ENCODE peak calls at places on chromosomes 2 and 18, in nine cellular contexts. R is prostate gland, L is gastrocnemius medialis, F is heart left ventricle, A is K562, T is adrenal gland, G is HepG2, Q is A549, B is H1. X is an unnamed sample. For H3K4me1, the result is how much of the 10 kb centered on the place peaks cover.

GRCh38 chr2:147365577-147365976 is 479.3 kb upstream of the ACVR2A start:
- DNase-seq in R (no peak), L (no peak), F (no peak), A (no peak), T (no peak), G (no peak), Q (no peak), B (no peak), X (no peak)

GRCh38 chr2:8609357-8609804 is 72.5 kb upstream of the ID2 start:
- DNase-seq in R (no peak), L (no peak), F (no peak), A (no peak), T (no peak), G (peak), Q (no peak), B (no peak), X (no peak)

GRCh38 chr2:45860136-45861106 is 208.9 kb downstream of the PRKCE start:
- DNase-seq in R (no peak), L (no peak), F (peak), A (no peak), T (peak), G (peak), Q (no peak), B (no peak), X (peak)

GRCh38 chr2:240986787-240987411 is 11.5 kb upstream of the SNED1 start:
- DNase-seq in R (peak), L (peak), F (no peak), A (no peak), T (peak), G (no peak), Q (no peak), B (no peak), X (peak)

GRCh38 chr2:8430628-8431027 is 251.2 kb upstream of the ID2 start:
- DNase-seq in R (no peak), L (no peak), F (no peak), A (peak), T (no peak), G (no peak), Q (no peak), B (no peak), X (no peak)

GRCh38 chr2:200615247-200615646 is 29.4 kb downstream of the AOX1 start:
- DNase-seq in R (no peak), L (no peak), F (no peak), A (no peak), T (no peak), G (peak), Q (peak), B (no peak), X (no peak)

GRCh38 chr2:182066439-182067061 is 80.9 kb downstream of the PPP1R1C start:
- DNase-seq in R (no peak), L (no peak), F (no peak), A (no peak), T (no peak), G (no peak), Q (no peak), B (no peak), X (no peak)

GRCh38 chr2:147424766-147425165 is 420.1 kb upstream of the ACVR2A start:
- DNase-seq in R (no peak), L (no peak), F (no peak), A (no peak), T (no peak), G (no peak), Q (no peak), B (no peak), X (no peak)

GRCh38 chr18:26252411-26252810 is 26.2 kb downstream of the TAF4B start:
- DNase-seq in R (no peak), L (no peak), F (no peak), A (no peak), T (no peak), G (peak), Q (no peak), B (no peak), X (no peak)

GRCh38 chr2:20103514-20103913 is 52.1 kb upstream of the LAPTM4A start:
- DNase-seq in R (no peak), L (no peak), F (no peak), A (no peak), T (no peak), G (peak), Q (peak), B (no peak), X (no peak)

GRCh38 chr2:207836526-207837133 is 66.9 kb upstream of the FZD5 start:
- DNase-seq in R (no peak), L (no peak), F (peak), A (no peak), T (no peak), G (peak), Q (no peak), B (no peak), X (no peak)

GRCh38 chr2:135256531-135257258 is 204.6 kb downstream of the RAB3GAP1 start:
- DNase-seq in R (no peak), L (no peak), F (no peak), A (no peak), T (no peak), G (no peak), Q (no peak), B (no peak), X (no peak)

GRCh38 chr2:79040967-79041582 is 15.6 kb downstream of the REG3G start:
- DNase-seq in R (no peak), L (no peak), F (no peak), A (peak), T (no peak), G (peak), Q (peak), B (no peak), X (peak)

GRCh38 chr2:172928754-172929153 is 146.9 kb upstream of the MAP3K20 start:
- DNase-seq in R (no peak), L (no peak), F (no peak), A (no peak), T (no peak), G (no peak), Q (no peak), B (no peak), X (peak)

DNA sequence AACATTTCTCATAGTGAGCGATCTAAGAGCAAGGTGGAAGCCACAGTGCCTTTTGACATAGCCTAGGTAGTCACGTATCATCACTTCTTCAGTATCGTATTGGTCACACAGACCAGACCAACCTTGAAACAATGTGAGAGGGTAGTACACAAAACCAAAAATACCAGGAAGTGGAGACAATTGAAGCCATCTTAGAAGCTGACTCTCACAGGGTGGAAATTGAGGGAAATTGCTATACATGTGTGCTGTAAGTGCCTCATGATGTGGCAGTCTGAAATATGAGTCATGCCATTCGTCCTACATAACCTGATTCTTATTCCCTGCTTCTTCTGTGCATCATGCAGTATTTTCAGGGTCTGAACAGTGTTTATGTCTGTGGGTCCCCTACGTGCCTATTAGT is 62.3 kb upstream of the STON1 start:
- DNase-seq in R (no peak), L (no peak), F (no peak), A (no peak), T (no peak), G (no peak), Q (no peak), B (no peak), X (no peak)
- H3K4me1 ChIP-seq in R (under half), L (under half), F (under half), A (under half), T (under half), G (under half), Q (under half), B (under half), X (under half)

DNA sequence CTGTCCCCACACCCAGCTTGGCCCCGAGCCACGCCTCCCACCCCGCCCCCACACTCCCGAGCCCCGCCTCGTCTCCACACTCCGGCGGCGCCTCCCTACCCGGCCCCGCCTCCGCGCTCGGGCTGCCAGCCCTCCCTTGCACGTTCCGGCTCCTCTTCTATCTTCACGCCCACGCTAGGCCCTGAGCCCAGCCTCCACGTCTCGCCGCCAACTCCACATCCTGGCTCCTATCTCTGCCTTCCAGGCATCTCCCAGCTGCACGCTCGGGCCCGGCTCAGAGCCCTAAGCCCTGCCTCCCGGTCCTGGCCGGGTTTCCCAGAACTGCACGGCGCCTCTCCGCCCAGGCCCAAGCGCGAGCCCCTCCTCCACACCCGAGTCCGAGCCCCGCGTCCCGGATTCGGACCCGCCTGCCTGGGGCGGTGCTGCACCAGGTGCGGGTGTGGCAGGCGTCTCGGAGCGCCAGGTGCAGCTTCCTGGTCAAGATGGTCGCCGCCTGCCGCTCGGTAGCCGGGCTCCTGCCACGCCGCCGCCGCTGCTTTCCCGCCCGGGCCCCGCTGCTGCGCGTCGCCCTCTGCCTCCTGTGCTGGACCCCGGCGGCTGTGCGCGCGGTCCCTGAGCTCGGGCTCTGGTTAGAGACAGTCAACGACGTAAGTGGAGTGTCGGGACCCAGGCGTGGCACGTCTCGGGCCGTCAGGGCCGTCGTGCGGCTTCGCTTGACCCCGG is at the start of gene TMEM87B:
- DNase-seq in R (peak), L (peak), F (peak), A (peak), T (peak), G (peak), Q (peak), B (peak), X (peak)
- TF ChIP-seq POLR2A in R (peak), L (peak), F (peak), A (peak), T (peak), G (peak), Q (peak), B (no peak), X (peak)

GRCh38 chr2:47039913-47040562 is 115.1 kb downstream of the STPG4 start:
- DNase-seq in R (no peak), L (no peak), F (no peak), A (no peak), T (no peak), G (no peak), Q (no peak), B (no peak), X (no peak)

GRCh38 chr2:47041065-47041464 is 114.0 kb downstream of the STPG4 start:
- DNase-seq in R (no peak), L (peak), F (peak), A (no peak), T (no peak), G (no peak), Q (no peak), B (no peak), X (no peak)

GRCh38 chr2:47041891-47042684 is 113.0 kb downstream of the STPG4 start:
- DNase-seq in R (no peak), L (no peak), F (no peak), A (no peak), T (no peak), G (no peak), Q (no peak), B (no peak), X (no peak)

GRCh38 chr2:47039502-47039870 is 115.6 kb downstream of the STPG4 start:
- DNase-seq in R (no peak), L (no peak), F (no peak), A (no peak), T (no peak), G (no peak), Q (no peak), B (no peak), X (no peak)

DNA sequence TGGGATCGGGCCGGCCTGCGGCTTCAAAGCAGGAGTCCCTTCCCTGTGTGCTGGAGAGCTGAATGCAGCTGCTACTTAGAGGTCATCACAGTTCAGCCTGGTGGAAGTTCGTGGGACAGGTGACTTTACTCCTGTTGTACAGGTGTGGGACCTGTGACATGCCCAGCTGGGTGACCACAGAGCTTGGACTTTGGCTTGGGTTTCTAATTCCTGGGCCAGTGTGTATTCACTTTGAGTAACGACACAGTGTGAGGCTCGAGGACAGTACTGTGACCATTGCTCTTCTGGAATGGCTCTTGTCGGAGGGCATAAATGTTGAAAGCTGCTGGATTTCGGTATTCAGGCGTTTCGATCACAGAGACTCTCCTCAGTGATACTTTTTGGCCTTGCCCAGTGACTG is 114.4 kb downstream of the STPG4 start:
- DNase-seq in R (no peak), L (no peak), F (no peak), A (no peak), T (no peak), G (peak), Q (no peak), B (no peak), X (no peak)
- H3K4me1 ChIP-seq in R (under half), L (half or more), F (under half), A (under half), T (under half), G (half or more), Q (half or more), B (under half), X (under half)

GRCh38 chr18:9615973-9616559 is 1.7 kb upstream of the PPP4R1 start:
- DNase-seq in R (no peak), L (no peak), F (no peak), A (no peak), T (no peak), G (no peak), Q (no peak), B (no peak), X (no peak)

GRCh38 chr18:9612989-9613388 is 1.4 kb downstream of the PPP4R1 start:
- DNase-seq in R (no peak), L (no peak), F (no peak), A (no peak), T (no peak), G (no peak), Q (no peak), B (no peak), X (no peak)

GRCh38 chr18:9613550-9614400 is 584 bp downstream of the PPP4R1 start:
- DNase-seq in R (peak), L (peak), F (peak), A (peak), T (peak), G (peak), Q (peak), B (no peak), X (peak)

GRCh38 chr18:9615280-9615797 is 980 bp upstream of the PPP4R1 start:
- DNase-seq in R (no peak), L (no peak), F (no peak), A (no peak), T (no peak), G (no peak), Q (peak), B (no peak), X (no peak)

DNA sequence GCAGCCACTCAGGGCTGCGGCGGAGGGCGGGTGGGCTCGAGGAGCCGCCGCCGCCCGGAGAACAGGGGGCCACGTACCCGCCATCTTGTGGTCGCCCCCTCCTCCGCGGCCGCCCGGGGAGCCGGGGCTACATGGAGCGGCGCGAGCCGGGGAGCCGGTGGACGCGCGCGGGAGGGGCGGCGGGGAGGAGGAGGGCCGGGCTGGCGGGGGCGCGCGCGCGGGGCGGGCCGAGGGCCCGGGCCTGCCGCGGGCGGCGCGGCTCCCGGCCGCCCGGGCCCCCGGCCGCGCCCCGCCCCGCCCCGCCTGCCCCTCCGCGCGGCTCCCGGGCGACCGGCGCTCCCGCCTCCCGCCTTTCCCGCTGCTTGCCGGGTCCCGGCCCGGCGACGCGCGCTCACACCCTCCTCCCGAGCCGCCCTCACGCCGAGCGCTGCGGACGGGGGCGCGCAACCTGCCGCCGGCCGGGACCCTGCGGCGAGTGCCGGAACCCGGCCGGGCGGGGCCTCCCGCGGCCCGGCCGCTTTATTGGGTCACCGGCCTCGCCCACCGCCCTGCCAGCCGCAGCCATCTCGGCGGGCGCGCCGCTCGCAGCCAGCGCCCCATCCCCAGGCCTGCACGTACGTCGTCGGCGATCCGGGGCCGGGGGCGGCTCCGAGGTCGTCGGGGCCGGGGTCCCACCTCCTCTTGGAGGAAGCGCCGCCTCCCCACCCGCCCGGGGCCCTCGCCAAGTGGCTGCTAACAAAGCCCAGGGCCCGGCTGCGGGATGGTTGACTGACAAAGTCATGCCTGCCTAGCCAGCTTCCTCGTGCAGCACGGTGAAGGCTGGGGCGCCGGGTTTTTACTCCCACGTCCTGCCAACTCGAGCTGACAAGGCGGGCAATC is at the start of gene PPP4R1:
- DNase-seq in R (peak), L (peak), F (peak), A (peak), T (peak), G (peak), Q (peak), B (peak), X (peak)
- TF ChIP-seq POLR2A in R (peak), L (peak), F (peak), A (no peak), T (no peak), G (peak), Q (peak), B (peak), X (peak)